ENCODE peak calls at places on chromosomes 13 and 19, in nine cellular contexts. One of them, this sample, is unnamed.

GRCh38 chr19:7521551-7522071 is 813 bp upstream of the MCOLN1 start:
- DNase-seq in upper lobe of right lung: no peak
- DNase-seq in endothelial cell of umbilical vein: no peak
- DNase-seq in upper lobe of left lung: no peak
- DNase-seq in heart left ventricle: no peak
- DNase-seq in mucosa of descending colon: no peak
- DNase-seq in AG09319: no peak
- DNase-seq in neural progenitor cell: peak; percentile 4
- DNase-seq in colonic mucosa: no peak
- DNase-seq in this sample: no peak

GRCh38 chr19:55116232-55117062 is 990 bp downstream of the PPP1R12C start:
- DNase-seq in endothelial cell of umbilical vein: peak; percentile 31
- DNase-seq in upper lobe of right lung: no peak
- DNase-seq in mucosa of descending colon: peak; percentile 83
- DNase-seq in upper lobe of left lung: peak; percentile 67
- DNase-seq in colonic mucosa: peak; percentile 69
- DNase-seq in AG09319: no peak
- DNase-seq in neural progenitor cell: peak; percentile 50
- DNase-seq in heart left ventricle: peak; percentile 81
- DNase-seq in this sample: no peak

GRCh38 chr19:46944918-46945628 is 74.6 kb upstream of the NPAS1 start:
- DNase-seq in upper lobe of left lung: no peak
- DNase-seq in endothelial cell of umbilical vein: peak; percentile 54
- DNase-seq in AG09319: peak; percentile 39
- DNase-seq in colonic mucosa: peak; percentile 53
- DNase-seq in mucosa of descending colon: peak; percentile 59
- DNase-seq in neural progenitor cell: peak; percentile 90
- DNase-seq in upper lobe of right lung: no peak
- DNase-seq in heart left ventricle: peak; percentile 75
- DNase-seq in this sample: no peak

GRCh38 chr13:29901714-29902631 is 51.6 kb upstream of the UBL3 start:
- DNase-seq in upper lobe of left lung: no peak
- DNase-seq in colonic mucosa: peak; percentile 66
- DNase-seq in heart left ventricle: no peak
- DNase-seq in neural progenitor cell: no peak
- DNase-seq in endothelial cell of umbilical vein: peak; percentile 56
- DNase-seq in upper lobe of right lung: no peak
- DNase-seq in mucosa of descending colon: no peak
- DNase-seq in AG09319: peak; percentile 74
- DNase-seq in this sample: no peak

GRCh38 chr13:112056284-112056727 is 10.6 kb upstream of the SOX1 start:
- DNase-seq in AG09319: no peak
- DNase-seq in neural progenitor cell: peak; percentile 73
- DNase-seq in upper lobe of left lung: peak; percentile 64
- DNase-seq in mucosa of descending colon: no peak
- DNase-seq in upper lobe of right lung: no peak
- DNase-seq in heart left ventricle: no peak
- DNase-seq in endothelial cell of umbilical vein: no peak
- DNase-seq in colonic mucosa: no peak
- DNase-seq in this sample: no peak

GRCh38 chr13:67131393-67131792 is 98.7 kb downstream of the PCDH9 start:
- DNase-seq in colonic mucosa: no peak
- DNase-seq in endothelial cell of umbilical vein: no peak
- DNase-seq in upper lobe of left lung: no peak
- DNase-seq in heart left ventricle: no peak
- DNase-seq in neural progenitor cell: no peak
- DNase-seq in upper lobe of right lung: no peak
- DNase-seq in AG09319: no peak
- DNase-seq in mucosa of descending colon: no peak
- DNase-seq in this sample: no peak

GRCh38 chr19:34220472-34221063 is 33.8 kb upstream of the GARRE1 start:
- DNase-seq in upper lobe of right lung: no peak
- DNase-seq in AG09319: peak; percentile 14
- DNase-seq in heart left ventricle: no peak
- DNase-seq in upper lobe of left lung: no peak
- DNase-seq in mucosa of descending colon: no peak
- DNase-seq in neural progenitor cell: peak; percentile 65
- DNase-seq in endothelial cell of umbilical vein: peak; percentile 71
- DNase-seq in colonic mucosa: peak; percentile 75
- DNase-seq in this sample: no peak

GRCh38 chr13:60244381-60244780 is 80.7 kb upstream of the DIAPH3 start:
- DNase-seq in AG09319: no peak
- DNase-seq in mucosa of descending colon: no peak
- DNase-seq in heart left ventricle: no peak
- DNase-seq in endothelial cell of umbilical vein: no peak
- DNase-seq in neural progenitor cell: no peak
- DNase-seq in colonic mucosa: no peak
- DNase-seq in upper lobe of right lung: no peak
- DNase-seq in upper lobe of left lung: no peak
- DNase-seq in this sample: no peak

GRCh38 chr19:12779162-12779993 is 4.0 kb upstream of the HOOK2 start:
- DNase-seq in upper lobe of right lung: no peak
- DNase-seq in AG09319: peak; percentile 49
- DNase-seq in neural progenitor cell: peak; percentile 45
- DNase-seq in upper lobe of left lung: peak; percentile 80
- DNase-seq in colonic mucosa: peak; percentile 51
- DNase-seq in endothelial cell of umbilical vein: peak; percentile 67
- DNase-seq in heart left ventricle: peak; percentile 87
- DNase-seq in mucosa of descending colon: peak; percentile 77
- DNase-seq in this sample: no peak

GRCh38 chr13:39455534-39456175 is 147.3 kb downstream of the LHFPL6 start:
- DNase-seq in neural progenitor cell: no peak
- DNase-seq in colonic mucosa: no peak
- DNase-seq in endothelial cell of umbilical vein: peak; percentile 91
- DNase-seq in heart left ventricle: no peak
- DNase-seq in mucosa of descending colon: no peak
- DNase-seq in upper lobe of left lung: no peak
- DNase-seq in upper lobe of right lung: no peak
- DNase-seq in AG09319: no peak
- DNase-seq in this sample: no peak

GRCh38 chr13:102392810-102393209 is 9.0 kb downstream of the FGF14 start:
- DNase-seq in mucosa of descending colon: no peak
- DNase-seq in AG09319: no peak
- DNase-seq in heart left ventricle: no peak
- DNase-seq in upper lobe of left lung: no peak
- DNase-seq in upper lobe of right lung: no peak
- DNase-seq in neural progenitor cell: no peak
- DNase-seq in colonic mucosa: no peak
- DNase-seq in endothelial cell of umbilical vein: no peak
- DNase-seq in this sample: no peak

GRCh38 chr13:99614465-99614885 is 113.2 kb downstream of the TM9SF2 start:
- DNase-seq in neural progenitor cell: no peak
- DNase-seq in AG09319: no peak
- DNase-seq in mucosa of descending colon: no peak
- DNase-seq in heart left ventricle: no peak
- DNase-seq in upper lobe of left lung: no peak
- DNase-seq in upper lobe of right lung: no peak
- DNase-seq in endothelial cell of umbilical vein: peak; percentile 45
- DNase-seq in colonic mucosa: no peak
- DNase-seq in this sample: no peak

GRCh38 chr19:6947745-6948144 is 60.4 kb downstream of the ADGRE1 start:
- DNase-seq in endothelial cell of umbilical vein: peak; percentile 66
- DNase-seq in colonic mucosa: no peak
- DNase-seq in neural progenitor cell: no peak
- DNase-seq in heart left ventricle: no peak
- DNase-seq in upper lobe of right lung: no peak
- DNase-seq in AG09319: peak; percentile 28
- DNase-seq in upper lobe of left lung: no peak
- DNase-seq in mucosa of descending colon: no peak
- DNase-seq in this sample: no peak

GRCh38 chr19:47094557-47095517 is 18.7 kb downstream of the ZC3H4 start:
- DNase-seq in upper lobe of right lung: peak; percentile 90
- DNase-seq in upper lobe of left lung: peak; percentile 84
- DNase-seq in endothelial cell of umbilical vein: no peak
- DNase-seq in neural progenitor cell: no peak
- DNase-seq in mucosa of descending colon: peak; percentile 81
- DNase-seq in AG09319: no peak
- DNase-seq in heart left ventricle: peak; percentile 49
- DNase-seq in colonic mucosa: peak; percentile 61
- DNase-seq in this sample: no peak

GRCh38 chr13:112657850-112658445 is 31.9 kb upstream of the ATP11A start:
- DNase-seq in heart left ventricle: no peak
- DNase-seq in upper lobe of right lung: peak; percentile 52
- DNase-seq in upper lobe of left lung: no peak
- DNase-seq in mucosa of descending colon: no peak
- DNase-seq in AG09319: no peak
- DNase-seq in endothelial cell of umbilical vein: no peak
- DNase-seq in neural progenitor cell: no peak
- DNase-seq in colonic mucosa: no peak
- DNase-seq in this sample: no peak

GRCh38 chr13:40189885-40190655 is 476.4 kb downstream of the FOXO1 start:
- DNase-seq in AG09319: no peak
- DNase-seq in mucosa of descending colon: no peak
- DNase-seq in colonic mucosa: no peak
- DNase-seq in neural progenitor cell: peak; percentile 75
- DNase-seq in upper lobe of left lung: no peak
- DNase-seq in endothelial cell of umbilical vein: peak; percentile 4
- DNase-seq in heart left ventricle: no peak
- DNase-seq in upper lobe of right lung: no peak
- DNase-seq in this sample: no peak

GRCh38 chr19:43675906-43676305 is 5.9 kb upstream of the PLAUR start:
- DNase-seq in colonic mucosa: no peak
- DNase-seq in neural progenitor cell: no peak
- DNase-seq in upper lobe of right lung: no peak
- DNase-seq in AG09319: no peak
- DNase-seq in endothelial cell of umbilical vein: no peak
- DNase-seq in upper lobe of left lung: no peak
- DNase-seq in mucosa of descending colon: no peak
- DNase-seq in heart left ventricle: no peak
- DNase-seq in this sample: no peak
- TF ChIP-seq CTCF in colonic mucosa: no peak
- TF ChIP-seq CTCF in neural progenitor cell: no peak
- TF ChIP-seq CTCF in upper lobe of right lung: no peak
- TF ChIP-seq CTCF in AG09319: no peak
- TF ChIP-seq CTCF in endothelial cell of umbilical vein: no peak
- TF ChIP-seq CTCF in upper lobe of left lung: no peak
- TF ChIP-seq CTCF in mucosa of descending colon: no peak
- TF ChIP-seq CTCF in heart left ventricle: no peak
- TF ChIP-seq CTCF in this sample: no peak

GRCh38 chr19:32464279-32464678 is 58.7 kb downstream of the DPY19L3 start:
- DNase-seq in colonic mucosa: no peak
- DNase-seq in upper lobe of left lung: no peak
- DNase-seq in upper lobe of right lung: no peak
- DNase-seq in endothelial cell of umbilical vein: peak; percentile 21
- DNase-seq in mucosa of descending colon: no peak
- DNase-seq in neural progenitor cell: no peak
- DNase-seq in heart left ventricle: no peak
- DNase-seq in AG09319: no peak
- DNase-seq in this sample: no peak
- TF ChIP-seq CTCF in colonic mucosa: no peak
- TF ChIP-seq CTCF in upper lobe of left lung: no peak
- TF ChIP-seq CTCF in upper lobe of right lung: peak; percentile 25
- TF ChIP-seq CTCF in endothelial cell of umbilical vein: peak; percentile 4
- TF ChIP-seq CTCF in mucosa of descending colon: no peak
- TF ChIP-seq CTCF in neural progenitor cell: peak; percentile 29
- TF ChIP-seq CTCF in heart left ventricle: peak; percentile 11
- TF ChIP-seq CTCF in AG09319: peak; percentile 28
- TF ChIP-seq CTCF in this sample: peak; percentile 65

DNA sequence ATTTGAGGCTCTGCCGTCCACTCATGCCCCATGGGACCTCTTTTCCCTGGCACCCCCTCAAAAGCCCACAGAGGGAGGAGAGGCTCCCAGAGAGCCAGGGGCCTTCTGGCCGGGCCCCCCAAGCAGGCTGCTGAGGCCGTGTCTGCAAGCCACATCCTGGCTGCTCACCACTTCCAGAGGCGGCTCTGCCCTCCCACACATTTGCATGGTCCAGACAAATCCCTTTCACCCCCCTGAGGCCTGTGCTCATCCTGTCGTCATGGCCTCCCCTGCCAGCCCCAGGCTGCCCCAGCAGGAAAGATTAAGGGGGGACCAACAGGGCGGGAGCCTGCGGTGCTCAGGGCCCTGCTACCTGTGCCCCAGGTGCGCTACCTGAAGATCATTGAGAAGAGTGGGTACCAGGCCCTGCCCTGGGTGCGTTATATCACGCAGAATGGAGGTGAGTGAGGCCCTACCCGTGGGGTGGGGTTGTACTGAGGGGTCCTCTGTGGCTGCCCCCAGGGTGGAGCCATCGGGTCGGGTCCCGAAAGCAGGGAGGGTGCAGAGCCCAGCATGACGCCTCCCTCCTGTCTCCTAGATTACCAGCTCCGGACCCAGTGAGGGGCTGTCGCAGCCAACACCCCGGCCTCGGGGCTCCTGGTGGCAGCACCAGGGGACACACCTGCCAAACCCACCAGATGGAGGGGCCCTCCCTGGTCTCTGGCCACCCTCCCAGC is 36.3 kb downstream of the AP1M1 start:
- DNase-seq in colonic mucosa: no peak
- DNase-seq in upper lobe of right lung: peak; percentile 64
- DNase-seq in heart left ventricle: no peak
- DNase-seq in neural progenitor cell: no peak
- DNase-seq in upper lobe of left lung: peak; percentile 54
- DNase-seq in endothelial cell of umbilical vein: no peak
- DNase-seq in AG09319: no peak
- DNase-seq in mucosa of descending colon: no peak
- DNase-seq in this sample: no peak
- TF ChIP-seq CTCF in colonic mucosa: no peak
- TF ChIP-seq CTCF in upper lobe of right lung: no peak
- TF ChIP-seq CTCF in heart left ventricle: no peak
- TF ChIP-seq CTCF in neural progenitor cell: no peak
- TF ChIP-seq CTCF in upper lobe of left lung: no peak
- TF ChIP-seq CTCF in endothelial cell of umbilical vein: no peak
- TF ChIP-seq CTCF in AG09319: no peak
- TF ChIP-seq CTCF in mucosa of descending colon: no peak
- TF ChIP-seq CTCF in this sample: no peak

GRCh38 chr13:49646688-49647087 is 18.4 kb downstream of the ARL11 start:
- DNase-seq in endothelial cell of umbilical vein: no peak
- DNase-seq in heart left ventricle: no peak
- DNase-seq in upper lobe of left lung: no peak
- DNase-seq in neural progenitor cell: no peak
- DNase-seq in upper lobe of right lung: no peak
- DNase-seq in AG09319: no peak
- DNase-seq in colonic mucosa: no peak
- DNase-seq in mucosa of descending colon: no peak
- DNase-seq in this sample: no peak

GRCh38 chr13:49652691-49653305 is 24.5 kb downstream of the ARL11 start:
- DNase-seq in endothelial cell of umbilical vein: peak; percentile 37
- DNase-seq in neural progenitor cell: peak; percentile 71
- DNase-seq in mucosa of descending colon: no peak
- DNase-seq in AG09319: no peak
- DNase-seq in colonic mucosa: peak; percentile 44
- DNase-seq in upper lobe of right lung: no peak
- DNase-seq in heart left ventricle: no peak
- DNase-seq in upper lobe of left lung: no peak
- DNase-seq in this sample: no peak

GRCh38 chr13:49651775-49652690 is 23.7 kb downstream of the ARL11 start:
- DNase-seq in heart left ventricle: no peak
- DNase-seq in upper lobe of left lung: no peak
- DNase-seq in upper lobe of right lung: no peak
- DNase-seq in mucosa of descending colon: no peak
- DNase-seq in neural progenitor cell: no peak
- DNase-seq in AG09319: no peak
- DNase-seq in endothelial cell of umbilical vein: no peak
- DNase-seq in colonic mucosa: no peak
- DNase-seq in this sample: no peak

GRCh38 chr13:49649963-49650312 is 21.6 kb downstream of the ARL11 start:
- DNase-seq in mucosa of descending colon: no peak
- DNase-seq in heart left ventricle: no peak
- DNase-seq in upper lobe of right lung: no peak
- DNase-seq in endothelial cell of umbilical vein: no peak
- DNase-seq in AG09319: no peak
- DNase-seq in upper lobe of left lung: no peak
- DNase-seq in colonic mucosa: no peak
- DNase-seq in neural progenitor cell: no peak
- DNase-seq in this sample: no peak

GRCh38 chr13:49649244-49649962 is 21.1 kb downstream of the ARL11 start:
- DNase-seq in colonic mucosa: no peak
- DNase-seq in upper lobe of left lung: no peak
- DNase-seq in neural progenitor cell: peak; percentile 35
- DNase-seq in AG09319: no peak
- DNase-seq in mucosa of descending colon: no peak
- DNase-seq in endothelial cell of umbilical vein: peak; percentile 53
- DNase-seq in heart left ventricle: no peak
- DNase-seq in upper lobe of right lung: no peak
- DNase-seq in this sample: no peak
- TF ChIP-seq CTCF in colonic mucosa: no peak
- TF ChIP-seq CTCF in upper lobe of left lung: no peak
- TF ChIP-seq CTCF in neural progenitor cell: peak; percentile 45
- TF ChIP-seq CTCF in AG09319: peak; percentile 46
- TF ChIP-seq CTCF in mucosa of descending colon: no peak
- TF ChIP-seq CTCF in endothelial cell of umbilical vein: peak; percentile 19
- TF ChIP-seq CTCF in heart left ventricle: no peak
- TF ChIP-seq CTCF in upper lobe of right lung: peak; percentile 37
- TF ChIP-seq CTCF in this sample: peak; percentile 41